ENCODE peak calls at places on chromosomes 11 and 22, in nine cellular contexts. One of them, this sample, is unnamed.

GRCh38 chr22:48511781-48512327 is 1315.8 kb downstream of the BRD1 start:
- DNase-seq in EH: no peak
- DNase-seq in tibial artery: no peak
- DNase-seq in amniotic stem cell: no peak
- DNase-seq in heart right ventricle: no peak
- DNase-seq in activated naive CD8-positive, alpha-beta T cell treated with anti-CD3 and anti-CD28 coated beads, Interleukin-2, amount 50 U/mL, for 24 hours: no peak
- DNase-seq in upper lobe of right lung: no peak
- DNase-seq in keratinocyte: no peak
- DNase-seq in gastrocnemius medialis: no peak
- DNase-seq in this sample: no peak

GRCh38 chr22:43755452-43755851 is 56.7 kb downstream of the EFCAB6 start:
- DNase-seq in activated naive CD8-positive, alpha-beta T cell treated with anti-CD3 and anti-CD28 coated beads, Interleukin-2, amount 50 U/mL, for 24 hours: no peak
- DNase-seq in gastrocnemius medialis: no peak
- DNase-seq in upper lobe of right lung: no peak
- DNase-seq in tibial artery: no peak
- DNase-seq in keratinocyte: no peak
- DNase-seq in heart right ventricle: no peak
- DNase-seq in amniotic stem cell: no peak
- DNase-seq in EH: no peak
- DNase-seq in this sample: no peak

GRCh38 chr11:240315-240714 is 3.5 kb downstream of the PSMD13 start:
- DNase-seq in upper lobe of right lung: no peak
- DNase-seq in amniotic stem cell: no peak
- DNase-seq in keratinocyte: no peak
- DNase-seq in heart right ventricle: no peak
- DNase-seq in EH: no peak
- DNase-seq in gastrocnemius medialis: no peak
- DNase-seq in activated naive CD8-positive, alpha-beta T cell treated with anti-CD3 and anti-CD28 coated beads, Interleukin-2, amount 50 U/mL, for 24 hours: no peak
- DNase-seq in tibial artery: no peak
- DNase-seq in this sample: no peak

GRCh38 chr11:14641801-14642200 is 1.8 kb upstream of the PDE3B start:
- DNase-seq in EH: no peak
- DNase-seq in gastrocnemius medialis: no peak
- DNase-seq in activated naive CD8-positive, alpha-beta T cell treated with anti-CD3 and anti-CD28 coated beads, Interleukin-2, amount 50 U/mL, for 24 hours: no peak
- DNase-seq in keratinocyte: no peak
- DNase-seq in amniotic stem cell: no peak
- DNase-seq in tibial artery: no peak
- DNase-seq in heart right ventricle: no peak
- DNase-seq in upper lobe of right lung: no peak
- DNase-seq in this sample: no peak

GRCh38 chr11:27795955-27796861 is 96.0 kb upstream of the BDNF start:
- DNase-seq in activated naive CD8-positive, alpha-beta T cell treated with anti-CD3 and anti-CD28 coated beads, Interleukin-2, amount 50 U/mL, for 24 hours: no peak
- DNase-seq in upper lobe of right lung: no peak
- DNase-seq in amniotic stem cell: no peak
- DNase-seq in EH: peak
- DNase-seq in heart right ventricle: peak
- DNase-seq in tibial artery: no peak
- DNase-seq in keratinocyte: no peak
- DNase-seq in gastrocnemius medialis: no peak
- DNase-seq in this sample: no peak

GRCh38 chr22:31332886-31333285 is 13.3 kb downstream of the PATZ1 start:
- DNase-seq in EH: peak
- DNase-seq in heart right ventricle: no peak
- DNase-seq in keratinocyte: no peak
- DNase-seq in activated naive CD8-positive, alpha-beta T cell treated with anti-CD3 and anti-CD28 coated beads, Interleukin-2, amount 50 U/mL, for 24 hours: no peak
- DNase-seq in upper lobe of right lung: no peak
- DNase-seq in amniotic stem cell: no peak
- DNase-seq in gastrocnemius medialis: no peak
- DNase-seq in tibial artery: no peak
- DNase-seq in this sample: no peak

GRCh38 chr11:61797263-61797944 is 4.7 kb downstream of the FEN1 start:
- DNase-seq in amniotic stem cell: peak
- DNase-seq in activated naive CD8-positive, alpha-beta T cell treated with anti-CD3 and anti-CD28 coated beads, Interleukin-2, amount 50 U/mL, for 24 hours: peak
- DNase-seq in gastrocnemius medialis: peak
- DNase-seq in keratinocyte: no peak
- DNase-seq in heart right ventricle: peak
- DNase-seq in upper lobe of right lung: no peak
- DNase-seq in EH: peak
- DNase-seq in tibial artery: peak
- DNase-seq in this sample: peak

GRCh38 chr11:18775492-18776292 is 15.9 kb downstream of the PTPN5 start:
- DNase-seq in activated naive CD8-positive, alpha-beta T cell treated with anti-CD3 and anti-CD28 coated beads, Interleukin-2, amount 50 U/mL, for 24 hours: peak
- DNase-seq in gastrocnemius medialis: no peak
- DNase-seq in EH: peak
- DNase-seq in heart right ventricle: peak
- DNase-seq in keratinocyte: no peak
- DNase-seq in amniotic stem cell: no peak
- DNase-seq in upper lobe of right lung: peak
- DNase-seq in tibial artery: no peak
- DNase-seq in this sample: peak

GRCh38 chr11:18853086-18853720 is 61.6 kb upstream of the PTPN5 start:
- DNase-seq in gastrocnemius medialis: no peak
- DNase-seq in activated naive CD8-positive, alpha-beta T cell treated with anti-CD3 and anti-CD28 coated beads, Interleukin-2, amount 50 U/mL, for 24 hours: no peak
- DNase-seq in amniotic stem cell: no peak
- DNase-seq in upper lobe of right lung: no peak
- DNase-seq in heart right ventricle: no peak
- DNase-seq in EH: peak
- DNase-seq in tibial artery: no peak
- DNase-seq in keratinocyte: peak
- DNase-seq in this sample: no peak

GRCh38 chr11:94876645-94877445 is 96.5 kb downstream of the CWC15 start:
- DNase-seq in tibial artery: peak
- DNase-seq in gastrocnemius medialis: peak
- DNase-seq in upper lobe of right lung: peak
- DNase-seq in amniotic stem cell: peak
- DNase-seq in activated naive CD8-positive, alpha-beta T cell treated with anti-CD3 and anti-CD28 coated beads, Interleukin-2, amount 50 U/mL, for 24 hours: peak
- DNase-seq in keratinocyte: no peak
- DNase-seq in EH: peak
- DNase-seq in heart right ventricle: peak
- DNase-seq in this sample: no peak

GRCh38 chr22:39598017-39598965 is 27.7 kb downstream of the CACNA1I start:
- DNase-seq in gastrocnemius medialis: no peak
- DNase-seq in upper lobe of right lung: peak
- DNase-seq in keratinocyte: no peak
- DNase-seq in EH: no peak
- DNase-seq in activated naive CD8-positive, alpha-beta T cell treated with anti-CD3 and anti-CD28 coated beads, Interleukin-2, amount 50 U/mL, for 24 hours: peak
- DNase-seq in tibial artery: no peak
- DNase-seq in heart right ventricle: no peak
- DNase-seq in amniotic stem cell: no peak
- DNase-seq in this sample: peak

GRCh38 chr11:112057170-112057569 is 16.6 kb downstream of the PIH1D2 start:
- DNase-seq in EH: no peak
- DNase-seq in amniotic stem cell: no peak
- DNase-seq in gastrocnemius medialis: no peak
- DNase-seq in upper lobe of right lung: no peak
- DNase-seq in keratinocyte: no peak
- DNase-seq in tibial artery: no peak
- DNase-seq in activated naive CD8-positive, alpha-beta T cell treated with anti-CD3 and anti-CD28 coated beads, Interleukin-2, amount 50 U/mL, for 24 hours: no peak
- DNase-seq in heart right ventricle: no peak
- DNase-seq in this sample: no peak

GRCh38 chr11:93791493-93791892 is 7.4 kb downstream of the MED17 start:
- DNase-seq in amniotic stem cell: no peak
- DNase-seq in upper lobe of right lung: no peak
- DNase-seq in activated naive CD8-positive, alpha-beta T cell treated with anti-CD3 and anti-CD28 coated beads, Interleukin-2, amount 50 U/mL, for 24 hours: no peak
- DNase-seq in tibial artery: no peak
- DNase-seq in EH: no peak
- DNase-seq in keratinocyte: no peak
- DNase-seq in gastrocnemius medialis: no peak
- DNase-seq in heart right ventricle: no peak
- DNase-seq in this sample: no peak

GRCh38 chr22:38860291-38861169 is 11.5 kb downstream of the CBX6 start:
- DNase-seq in heart right ventricle: no peak
- DNase-seq in activated naive CD8-positive, alpha-beta T cell treated with anti-CD3 and anti-CD28 coated beads, Interleukin-2, amount 50 U/mL, for 24 hours: no peak
- DNase-seq in EH: no peak
- DNase-seq in upper lobe of right lung: no peak
- DNase-seq in amniotic stem cell: no peak
- DNase-seq in gastrocnemius medialis: no peak
- DNase-seq in keratinocyte: no peak
- DNase-seq in tibial artery: peak
- DNase-seq in this sample: no peak

GRCh38 chr11:65596520-65596919 is 920 bp upstream of the KCNK7 start:
- DNase-seq in upper lobe of right lung: no peak
- DNase-seq in amniotic stem cell: no peak
- DNase-seq in gastrocnemius medialis: no peak
- DNase-seq in tibial artery: no peak
- DNase-seq in keratinocyte: no peak
- DNase-seq in activated naive CD8-positive, alpha-beta T cell treated with anti-CD3 and anti-CD28 coated beads, Interleukin-2, amount 50 U/mL, for 24 hours: no peak
- DNase-seq in EH: no peak
- DNase-seq in heart right ventricle: no peak
- DNase-seq in this sample: no peak

GRCh38 chr11:67273260-67273990 is 7.2 kb downstream of the GRK2 start:
- DNase-seq in amniotic stem cell: no peak
- DNase-seq in keratinocyte: no peak
- DNase-seq in upper lobe of right lung: peak
- DNase-seq in EH: peak
- DNase-seq in heart right ventricle: no peak
- DNase-seq in gastrocnemius medialis: no peak
- DNase-seq in activated naive CD8-positive, alpha-beta T cell treated with anti-CD3 and anti-CD28 coated beads, Interleukin-2, amount 50 U/mL, for 24 hours: no peak
- DNase-seq in tibial artery: peak
- DNase-seq in this sample: no peak

GRCh38 chr11:69598147-69598546 is 42.8 kb upstream of the CCND1 start:
- DNase-seq in heart right ventricle: peak
- DNase-seq in keratinocyte: no peak
- DNase-seq in amniotic stem cell: no peak
- DNase-seq in tibial artery: no peak
- DNase-seq in EH: peak
- DNase-seq in upper lobe of right lung: no peak
- DNase-seq in activated naive CD8-positive, alpha-beta T cell treated with anti-CD3 and anti-CD28 coated beads, Interleukin-2, amount 50 U/mL, for 24 hours: no peak
- DNase-seq in gastrocnemius medialis: no peak
- DNase-seq in this sample: no peak

GRCh38 chr11:74634537-74634936 is 42.2 kb downstream of the POLD3 start:
- DNase-seq in keratinocyte: peak
- DNase-seq in upper lobe of right lung: no peak
- DNase-seq in heart right ventricle: no peak
- DNase-seq in activated naive CD8-positive, alpha-beta T cell treated with anti-CD3 and anti-CD28 coated beads, Interleukin-2, amount 50 U/mL, for 24 hours: no peak
- DNase-seq in EH: peak
- DNase-seq in amniotic stem cell: no peak
- DNase-seq in tibial artery: no peak
- DNase-seq in gastrocnemius medialis: no peak
- DNase-seq in this sample: no peak

GRCh38 chr22:41772198-41772597 is 28.3 kb upstream of the CCDC134 start:
- DNase-seq in gastrocnemius medialis: no peak
- DNase-seq in upper lobe of right lung: no peak
- DNase-seq in heart right ventricle: no peak
- DNase-seq in keratinocyte: no peak
- DNase-seq in amniotic stem cell: no peak
- DNase-seq in tibial artery: no peak
- DNase-seq in activated naive CD8-positive, alpha-beta T cell treated with anti-CD3 and anti-CD28 coated beads, Interleukin-2, amount 50 U/mL, for 24 hours: no peak
- DNase-seq in EH: no peak
- DNase-seq in this sample: no peak

GRCh38 chr11:23233075-23233474 is 372.8 kb upstream of the CCDC179 start:
- DNase-seq in keratinocyte: no peak
- DNase-seq in upper lobe of right lung: no peak
- DNase-seq in heart right ventricle: no peak
- DNase-seq in amniotic stem cell: peak
- DNase-seq in tibial artery: no peak
- DNase-seq in gastrocnemius medialis: no peak
- DNase-seq in activated naive CD8-positive, alpha-beta T cell treated with anti-CD3 and anti-CD28 coated beads, Interleukin-2, amount 50 U/mL, for 24 hours: no peak
- DNase-seq in EH: peak
- DNase-seq in this sample: no peak

GRCh38 chr22:45240137-45240809 is 421 bp downstream of the KIAA0930 start:
- DNase-seq in EH: peak
- DNase-seq in activated naive CD8-positive, alpha-beta T cell treated with anti-CD3 and anti-CD28 coated beads, Interleukin-2, amount 50 U/mL, for 24 hours: peak
- DNase-seq in gastrocnemius medialis: no peak
- DNase-seq in heart right ventricle: no peak
- DNase-seq in amniotic stem cell: no peak
- DNase-seq in tibial artery: no peak
- DNase-seq in upper lobe of right lung: peak
- DNase-seq in keratinocyte: no peak
- DNase-seq in this sample: peak

GRCh38 chr22:48781868-48782267 is 1045.8 kb downstream of the BRD1 start:
- DNase-seq in activated naive CD8-positive, alpha-beta T cell treated with anti-CD3 and anti-CD28 coated beads, Interleukin-2, amount 50 U/mL, for 24 hours: no peak
- DNase-seq in keratinocyte: no peak
- DNase-seq in EH: no peak
- DNase-seq in amniotic stem cell: no peak
- DNase-seq in upper lobe of right lung: no peak
- DNase-seq in heart right ventricle: no peak
- DNase-seq in gastrocnemius medialis: no peak
- DNase-seq in tibial artery: peak
- DNase-seq in this sample: no peak

GRCh38 chr11:93477684-93478234 is 65.4 kb downstream of the SMCO4 start:
- DNase-seq in EH: peak
- DNase-seq in amniotic stem cell: no peak
- DNase-seq in gastrocnemius medialis: no peak
- DNase-seq in upper lobe of right lung: no peak
- DNase-seq in tibial artery: no peak
- DNase-seq in keratinocyte: no peak
- DNase-seq in heart right ventricle: no peak
- DNase-seq in activated naive CD8-positive, alpha-beta T cell treated with anti-CD3 and anti-CD28 coated beads, Interleukin-2, amount 50 U/mL, for 24 hours: no peak
- DNase-seq in this sample: no peak

GRCh38 chr22:22244337-22245250 is at the start of gene VPREB1:
- DNase-seq in amniotic stem cell: no peak
- DNase-seq in EH: no peak
- DNase-seq in heart right ventricle: no peak
- DNase-seq in upper lobe of right lung: no peak
- DNase-seq in tibial artery: peak
- DNase-seq in keratinocyte: no peak
- DNase-seq in gastrocnemius medialis: no peak
- DNase-seq in activated naive CD8-positive, alpha-beta T cell treated with anti-CD3 and anti-CD28 coated beads, Interleukin-2, amount 50 U/mL, for 24 hours: no peak
- DNase-seq in this sample: no peak

GRCh38 chr11:77407613-77408012 is 66.3 kb downstream of the PAK1 start:
- DNase-seq in heart right ventricle: peak
- DNase-seq in EH: peak
- DNase-seq in upper lobe of right lung: no peak
- DNase-seq in amniotic stem cell: peak
- DNase-seq in keratinocyte: no peak
- DNase-seq in gastrocnemius medialis: peak
- DNase-seq in tibial artery: no peak
- DNase-seq in activated naive CD8-positive, alpha-beta T cell treated with anti-CD3 and anti-CD28 coated beads, Interleukin-2, amount 50 U/mL, for 24 hours: no peak
- DNase-seq in this sample: no peak

GRCh38 chr11:116826751-116827431 is 2.8 kb upstream of the APOC3 start:
- DNase-seq in activated naive CD8-positive, alpha-beta T cell treated with anti-CD3 and anti-CD28 coated beads, Interleukin-2, amount 50 U/mL, for 24 hours: no peak
- DNase-seq in gastrocnemius medialis: no peak
- DNase-seq in heart right ventricle: no peak
- DNase-seq in upper lobe of right lung: no peak
- DNase-seq in amniotic stem cell: no peak
- DNase-seq in tibial artery: no peak
- DNase-seq in keratinocyte: no peak
- DNase-seq in EH: no peak
- DNase-seq in this sample: no peak

GRCh38 chr22:46654927-46655595 is 34.9 kb downstream of the GRAMD4 start:
- DNase-seq in tibial artery: no peak
- DNase-seq in gastrocnemius medialis: no peak
- DNase-seq in activated naive CD8-positive, alpha-beta T cell treated with anti-CD3 and anti-CD28 coated beads, Interleukin-2, amount 50 U/mL, for 24 hours: no peak
- DNase-seq in amniotic stem cell: no peak
- DNase-seq in keratinocyte: peak
- DNase-seq in heart right ventricle: no peak
- DNase-seq in upper lobe of right lung: no peak
- DNase-seq in EH: no peak
- DNase-seq in this sample: no peak

GRCh38 chr11:114877976-114878375 is 199.6 kb downstream of the NXPE2 start:
- DNase-seq in amniotic stem cell: no peak
- DNase-seq in gastrocnemius medialis: no peak
- DNase-seq in heart right ventricle: no peak
- DNase-seq in keratinocyte: no peak
- DNase-seq in tibial artery: no peak
- DNase-seq in activated naive CD8-positive, alpha-beta T cell treated with anti-CD3 and anti-CD28 coated beads, Interleukin-2, amount 50 U/mL, for 24 hours: no peak
- DNase-seq in EH: no peak
- DNase-seq in upper lobe of right lung: no peak
- DNase-seq in this sample: no peak

GRCh38 chr11:35390737-35391682 is 28.3 kb downstream of the SLC1A2 start:
- DNase-seq in activated naive CD8-positive, alpha-beta T cell treated with anti-CD3 and anti-CD28 coated beads, Interleukin-2, amount 50 U/mL, for 24 hours: peak
- DNase-seq in EH: peak
- DNase-seq in tibial artery: no peak
- DNase-seq in keratinocyte: peak
- DNase-seq in heart right ventricle: no peak
- DNase-seq in upper lobe of right lung: no peak
- DNase-seq in gastrocnemius medialis: no peak
- DNase-seq in amniotic stem cell: peak
- DNase-seq in this sample: no peak

GRCh38 chr11:68591719-68592118 is 92.6 kb upstream of the GAL start:
- DNase-seq in keratinocyte: no peak
- DNase-seq in EH: no peak
- DNase-seq in upper lobe of right lung: no peak
- DNase-seq in gastrocnemius medialis: no peak
- DNase-seq in amniotic stem cell: no peak
- DNase-seq in tibial artery: no peak
- DNase-seq in heart right ventricle: no peak
- DNase-seq in activated naive CD8-positive, alpha-beta T cell treated with anti-CD3 and anti-CD28 coated beads, Interleukin-2, amount 50 U/mL, for 24 hours: no peak
- DNase-seq in this sample: no peak

GRCh38 chr22:39178206-39179111 is 26.0 kb upstream of the CBX7 start:
- DNase-seq in gastrocnemius medialis: no peak
- DNase-seq in EH: peak
- DNase-seq in amniotic stem cell: no peak
- DNase-seq in heart right ventricle: no peak
- DNase-seq in keratinocyte: no peak
- DNase-seq in activated naive CD8-positive, alpha-beta T cell treated with anti-CD3 and anti-CD28 coated beads, Interleukin-2, amount 50 U/mL, for 24 hours: no peak
- DNase-seq in upper lobe of right lung: no peak
- DNase-seq in tibial artery: peak
- DNase-seq in this sample: no peak

This sample was measured in T follicular helper cell.